ENCODE peak calls at places on chromosomes 5 and 9, in four cellular contexts. One of them, this sample, is unnamed.

GRCh38 chr5:67310169-67310568 is 113.6 kb upstream of the CD180 start:
- ATAC-seq in lower lobe of right lung: no peak
- ATAC-seq in CD4-positive, alpha-beta T cell: no peak
- ATAC-seq in GM12878: no peak
- ATAC-seq in this sample: no peak

GRCh38 chr5:34624711-34625110 is 31.4 kb upstream of the RAI14 start:
- ATAC-seq in lower lobe of right lung: no peak
- ATAC-seq in CD4-positive, alpha-beta T cell: no peak
- ATAC-seq in GM12878: no peak
- ATAC-seq in this sample: no peak

GRCh38 chr9:17367035-17367434 is 211.8 kb upstream of the SH3GL2 start:
- ATAC-seq in lower lobe of right lung: no peak
- ATAC-seq in CD4-positive, alpha-beta T cell: no peak
- ATAC-seq in GM12878: no peak
- ATAC-seq in this sample: no peak

GRCh38 chr5:14342306-14342705 is 199.2 kb downstream of the TRIO start:
- ATAC-seq in lower lobe of right lung: peak; percentile 77
- ATAC-seq in CD4-positive, alpha-beta T cell: no peak
- ATAC-seq in GM12878: peak; percentile 98
- ATAC-seq in this sample: peak; percentile 96

GRCh38 chr5:78615697-78616096 is 32.9 kb downstream of the LHFPL2 start:
- ATAC-seq in lower lobe of right lung: no peak
- ATAC-seq in CD4-positive, alpha-beta T cell: no peak
- ATAC-seq in GM12878: no peak
- ATAC-seq in this sample: no peak

GRCh38 chr9:88890546-88890945 is 100.7 kb upstream of the S1PR3 start:
- ATAC-seq in lower lobe of right lung: no peak
- ATAC-seq in CD4-positive, alpha-beta T cell: no peak
- ATAC-seq in GM12878: no peak
- ATAC-seq in this sample: no peak

GRCh38 chr9:130186839-130187522 is 14.8 kb downstream of the NCS1 start:
- ATAC-seq in lower lobe of right lung: peak; percentile 84
- ATAC-seq in CD4-positive, alpha-beta T cell: no peak
- ATAC-seq in GM12878: peak; percentile 80
- ATAC-seq in this sample: no peak

GRCh38 chr9:130794923-130795495 is 40.0 kb upstream of the ABL1 start:
- ATAC-seq in lower lobe of right lung: peak; percentile 59
- ATAC-seq in CD4-positive, alpha-beta T cell: no peak
- ATAC-seq in GM12878: no peak
- ATAC-seq in this sample: no peak

GRCh38 chr9:68470634-68471033 is 70.0 kb downstream of the TMEM252 start:
- ATAC-seq in lower lobe of right lung: no peak
- ATAC-seq in CD4-positive, alpha-beta T cell: no peak
- ATAC-seq in GM12878: no peak
- ATAC-seq in this sample: no peak

GRCh38 chr9:109969559-109970237 is 189.7 kb downstream of the PALM2AKAP2 start:
- ATAC-seq in lower lobe of right lung: no peak
- ATAC-seq in CD4-positive, alpha-beta T cell: no peak
- ATAC-seq in GM12878: no peak
- ATAC-seq in this sample: no peak

GRCh38 chr5:147303251-147303650 is 68.4 kb downstream of the STK32A start:
- ATAC-seq in lower lobe of right lung: peak; percentile 91
- ATAC-seq in CD4-positive, alpha-beta T cell: no peak
- ATAC-seq in GM12878: no peak
- ATAC-seq in this sample: no peak

GRCh38 chr5:88882321-88883038 is 504 bp downstream of the MEF2C start:
- ATAC-seq in lower lobe of right lung: peak; percentile 1
- ATAC-seq in CD4-positive, alpha-beta T cell: no peak
- ATAC-seq in GM12878: peak; percentile 13
- ATAC-seq in this sample: peak; percentile 28

GRCh38 chr9:1837453-1838084 is 177.6 kb upstream of the SMARCA2 start:
- ATAC-seq in lower lobe of right lung: peak; percentile 28
- ATAC-seq in CD4-positive, alpha-beta T cell: no peak
- ATAC-seq in GM12878: peak; percentile 98
- ATAC-seq in this sample: no peak

GRCh38 chr9:106820866-106821265 is 42.1 kb upstream of the ZNF462 start:
- ATAC-seq in lower lobe of right lung: no peak
- ATAC-seq in CD4-positive, alpha-beta T cell: no peak
- ATAC-seq in GM12878: no peak
- ATAC-seq in this sample: no peak

GRCh38 chr9:76703270-76703669 is 61.0 kb upstream of the PCA3 start:
- ATAC-seq in lower lobe of right lung: peak; percentile 63
- ATAC-seq in CD4-positive, alpha-beta T cell: no peak
- ATAC-seq in GM12878: no peak
- ATAC-seq in this sample: no peak

This sample was measured in stimulated activated memory B cell treated with anti-CD40 and anti-IgM and Interleukin-4, amounts not matched to agents 10 μg/mL and 1 μg/mL and 100 μg/mL, for 72 hours.